ENCODE peak calls at places on chromosomes 6 and 20, in eight cellular contexts. Z is H1, B is cardiac muscle cell, A is HepG2, C is IMR-90, K is heart right ventricle, G is tibial nerve, N is transverse colon. J is an unnamed sample.

GRCh38 chr6:84464471-84464870 is 237.0 kb upstream of the CEP162 start:
- DNase-seq in Z (no peak), B (no peak), A (no peak), C (no peak), K (no peak), G (no peak), N (no peak), J (no peak)

GRCh38 chr6:130810307-130811030 is 16.7 kb upstream of the SMLR1 start:
- DNase-seq in Z (no peak), B (peak; percentile 10), A (no peak), C (peak; percentile 50), K (no peak), G (no peak), N (no peak), J (no peak)

GRCh38 chr6:68497927-68498326 is 137.2 kb upstream of the ADGRB3 start:
- DNase-seq in Z (no peak), B (no peak), A (no peak), C (no peak), K (no peak), G (no peak), N (no peak), J (no peak)

GRCh38 chr6:90401933-90402830 is 105.5 kb upstream of the BACH2 start:
- DNase-seq in Z (no peak), B (no peak), A (no peak), C (peak; percentile 7), K (no peak), G (no peak), N (no peak), J (no peak)

GRCh38 chr6:37994238-37994637 is 174.7 kb downstream of the ZFAND3 start:
- DNase-seq in Z (no peak), B (peak; percentile 56), A (no peak), C (no peak), K (no peak), G (no peak), N (no peak), J (no peak)

GRCh38 chr6:142045380-142046270 is 87.1 kb upstream of the GJE1 start:
- DNase-seq in Z (no peak), B (peak; percentile 67), A (no peak), C (peak; percentile 51), K (no peak), G (no peak), N (no peak), J (no peak)

GRCh38 chr6:137661601-137662000 is 167.4 kb upstream of the OLIG3 start:
- DNase-seq in Z (peak; percentile 53), B (peak; percentile 46), A (peak; percentile 48), C (peak; percentile 26), K (peak; percentile 19), G (peak; percentile 16), N (no peak), J (no peak)

GRCh38 chr6:113758725-113759576 is 98.2 kb upstream of the MARCKS start:
- DNase-seq in Z (no peak), B (peak; percentile 31), A (no peak), C (peak; percentile 58), K (no peak), G (no peak), N (no peak), J (no peak)

GRCh38 chr20:9617940-9618339 is 103.5 kb downstream of the LAMP5 start:
- DNase-seq in Z (no peak), B (peak; percentile 27), A (peak; percentile 58), C (peak; percentile 22), K (no peak), G (no peak), N (no peak), J (no peak)

GRCh38 chr6:166341915-166342292 is 441 bp downstream of the SFT2D1 start:
- DNase-seq in Z (no peak), B (peak; percentile 39), A (no peak), C (no peak), K (no peak), G (no peak), N (no peak), J (no peak)

GRCh38 chr6:107840636-107841264 is 16.6 kb upstream of the SCML4 start:
- DNase-seq in Z (peak; percentile 17), B (no peak), A (no peak), C (no peak), K (no peak), G (no peak), N (no peak), J (no peak)

DNA sequence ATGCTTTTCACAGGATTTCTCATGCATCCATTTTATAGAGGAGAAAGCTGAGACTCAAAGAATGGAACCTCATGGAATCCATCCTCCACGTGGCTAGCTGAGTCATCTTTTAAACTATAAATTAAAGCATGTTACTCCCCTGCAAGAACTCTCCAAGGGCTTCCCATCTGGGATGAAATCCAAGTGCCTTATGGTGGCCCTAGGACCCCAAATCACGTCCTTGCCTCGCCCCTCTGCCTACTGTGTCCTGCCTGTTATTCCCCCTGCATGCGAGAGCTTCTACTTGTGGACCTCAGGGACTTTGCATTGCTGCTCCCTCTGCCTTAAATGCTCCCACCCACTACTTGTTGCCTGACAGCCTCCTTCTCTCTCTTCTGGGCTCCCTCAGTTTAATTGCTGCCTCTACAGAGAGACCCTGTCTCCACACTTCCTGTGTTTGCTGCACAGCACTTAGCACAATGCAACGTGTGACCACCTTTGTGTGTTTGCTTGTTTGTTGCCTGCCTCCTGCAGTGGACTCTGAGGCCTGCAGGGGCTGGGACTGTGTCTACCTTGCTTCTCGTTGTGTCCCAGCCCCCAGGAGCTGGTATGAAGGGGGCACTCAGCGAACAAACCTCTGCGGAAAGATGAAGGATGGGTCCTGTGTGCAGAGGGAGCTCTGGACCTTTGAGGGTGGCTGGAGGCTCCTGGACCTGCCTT is 39.4 kb downstream of the TOX2 start:
- DNase-seq in Z (no peak), B (no peak), A (no peak), C (peak; percentile 47), K (no peak), G (no peak), N (no peak), J (no peak)
- TF ChIP-seq CTCF in Z (peak; percentile 10), B (no peak), A (no peak), C (no peak), K (no peak), G (no peak), N (no peak), J (no peak)

DNA sequence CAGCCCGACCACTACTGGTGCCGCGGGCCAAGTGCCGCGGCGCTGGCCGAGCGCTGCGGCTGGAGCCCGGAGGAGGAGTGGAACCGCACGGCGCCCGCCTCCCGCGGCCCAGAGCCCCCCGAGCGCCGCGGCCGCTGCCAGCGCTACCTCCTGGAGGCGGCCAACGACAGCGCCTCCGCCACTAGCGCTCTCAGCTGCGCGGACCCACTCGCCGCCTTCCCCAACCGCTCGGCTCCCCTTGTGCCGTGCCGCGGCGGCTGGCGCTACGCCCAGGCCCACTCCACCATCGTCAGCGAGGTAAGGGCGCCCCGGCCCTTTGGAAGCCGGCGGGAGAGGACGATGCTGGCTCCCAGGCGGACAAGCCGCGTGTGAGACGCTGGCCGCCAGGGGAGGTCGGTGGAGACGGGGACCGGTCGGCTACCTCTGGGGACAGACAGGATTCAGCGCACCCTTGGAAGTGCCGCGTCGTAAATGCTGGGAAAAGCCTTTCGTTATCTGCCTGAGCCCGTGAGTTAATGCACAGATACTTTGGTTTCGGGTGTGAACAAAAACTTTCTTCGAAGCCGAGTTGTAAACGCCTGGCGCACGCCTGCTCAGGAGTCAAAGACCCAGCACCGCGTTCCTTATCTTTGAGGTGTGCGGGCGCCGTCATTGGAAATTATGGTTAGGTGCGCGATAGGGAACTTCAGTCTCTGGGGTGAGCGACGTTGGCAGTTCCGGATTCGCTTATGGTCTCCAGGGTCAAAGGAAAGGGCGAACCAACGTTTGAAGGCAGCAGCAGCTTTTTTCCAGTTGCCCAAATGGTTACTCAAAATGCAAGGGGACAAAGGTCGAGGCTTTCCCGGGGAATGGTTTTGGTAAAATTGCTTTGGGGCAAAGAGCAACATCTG is 619 bp downstream of the SLC22A3 start:
- DNase-seq in Z (peak; percentile 77), B (peak; percentile 51), A (peak; percentile 87), C (no peak), K (peak; percentile 30), G (no peak), N (peak; percentile 52), J (no peak)
- H3K27me3 ChIP-seq in Z (peaks cover 34% of the 10 kb centered on the region), B (peaks cover 57% of the 10 kb centered on the region), A (no peaks in the 10 kb centered on the region), C (peaks cover 24% of the 10 kb centered on the region), K (peaks cover 20% of the 10 kb centered on the region), G (no peaks in the 10 kb centered on the region), N (peaks cover 7% of the 10 kb centered on the region), J (peaks cover 4% of the 10 kb centered on the region)

DNA sequence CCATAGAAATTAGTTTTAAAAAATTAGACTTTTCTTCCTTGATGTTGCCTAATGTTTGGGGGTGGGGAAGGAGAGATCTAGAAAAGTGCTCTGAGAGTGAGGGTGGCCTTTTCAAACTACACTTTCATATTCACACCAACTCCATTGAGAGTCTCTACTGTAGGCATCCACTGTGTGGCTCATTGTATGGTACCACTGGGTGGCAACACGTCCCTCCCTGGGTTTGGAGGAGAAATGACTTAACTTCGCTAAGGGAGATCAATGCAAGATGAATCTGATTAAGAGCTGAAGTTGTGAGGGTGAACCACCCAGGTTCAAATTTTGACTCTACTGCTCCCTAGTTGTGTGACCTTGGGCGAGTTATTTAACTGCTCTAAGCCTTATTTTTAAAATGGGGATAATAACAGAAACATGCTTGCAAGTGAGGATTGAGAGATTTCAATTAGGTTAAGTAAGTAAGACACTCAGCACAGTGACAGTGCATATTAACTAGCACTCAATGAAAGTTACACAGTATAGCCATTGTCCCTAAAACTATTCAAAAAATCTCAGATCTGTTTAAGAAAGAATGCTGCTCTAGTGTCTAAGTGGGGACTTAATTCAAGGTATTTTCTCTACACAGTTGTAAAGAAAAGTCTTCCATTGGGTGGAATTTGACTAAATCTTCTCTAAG is 193.5 kb upstream of the CNR1 start:
- DNase-seq in Z (no peak), B (no peak), A (no peak), C (no peak), K (no peak), G (no peak), N (no peak), J (no peak)
- TF ChIP-seq CTCF in Z (peak; percentile 14), B (no peak), A (no peak), C (no peak), K (no peak), G (no peak), N (no peak), J (no peak)

GRCh38 chr20:61857884-61858283 is 207.8 kb downstream of the TAF4 start:
- DNase-seq in Z (no peak), B (no peak), A (no peak), C (no peak), K (no peak), G (no peak), N (no peak), J (no peak)

GRCh38 chr20:61861054-61861841 is 204.4 kb downstream of the TAF4 start:
- DNase-seq in Z (no peak), B (no peak), A (no peak), C (no peak), K (no peak), G (no peak), N (no peak), J (no peak)

GRCh38 chr20:61861858-61862257 is 203.8 kb downstream of the TAF4 start:
- DNase-seq in Z (no peak), B (no peak), A (no peak), C (no peak), K (no peak), G (no peak), N (no peak), J (no peak)

GRCh38 chr20:61860588-61860987 is 205.1 kb downstream of the TAF4 start:
- DNase-seq in Z (no peak), B (no peak), A (no peak), C (no peak), K (no peak), G (no peak), N (no peak), J (no peak)

DNA sequence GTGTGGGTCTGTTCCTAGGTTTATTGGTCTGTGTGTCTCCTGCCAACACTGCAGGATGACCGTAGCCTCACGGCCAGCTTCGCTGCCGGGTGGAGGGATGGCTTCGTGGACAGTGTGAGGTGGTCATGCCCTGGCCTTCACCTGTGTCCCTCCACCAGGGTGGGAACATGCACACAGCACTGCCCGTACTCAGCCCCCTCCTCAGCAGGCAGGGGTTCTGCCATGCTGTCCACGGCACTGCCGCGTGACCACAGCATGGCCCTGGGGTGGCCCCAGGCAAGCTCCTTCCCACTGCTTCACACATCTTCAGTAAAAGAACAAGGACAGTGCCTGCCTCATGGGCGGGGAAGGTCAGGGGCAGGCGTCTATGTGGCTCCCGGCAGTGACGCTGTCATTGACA is 206.0 kb downstream of the TAF4 start:
- DNase-seq in Z (no peak), B (no peak), A (no peak), C (no peak), K (no peak), G (no peak), N (no peak), J (no peak)
- H3K27me3 ChIP-seq in Z (peaks cover 4% of the 10 kb centered on the region), B (no peaks in the 10 kb centered on the region), A (peaks cover 25% of the 10 kb centered on the region), C (no peaks in the 10 kb centered on the region), K (no peaks in the 10 kb centered on the region), G (no peaks in the 10 kb centered on the region), N (no peaks in the 10 kb centered on the region), J (no peaks in the 10 kb centered on the region)

J was measured in BJ.